ENCODE peak calls at places on chromosomes 11 and 22, in four cellular contexts. C, K, W and P are unnamed samples.

GRCh38 chr11:61540528-61540927 is 32.0 kb downstream of the LRRC10B start:
- DNase-seq in K (no peak), W (no peak), C (no peak), P (peak; percentile 32)

GRCh38 chr11:35267504-35267903 is 128.5 kb downstream of the CD44 start:
- DNase-seq in C (no peak), K (peak; percentile 79), W (peak; percentile 66), P (no peak)

GRCh38 chr11:70111269-70112016 is 33.3 kb downstream of the ANO1 start:
- DNase-seq in W (peak; percentile 50), K (peak; percentile 40), C (no peak), P (no peak)

GRCh38 chr11:94754335-94754734 is 13.8 kb upstream of the AMOTL1 start:
- DNase-seq in C (no peak), W (no peak), K (no peak), P (no peak)

GRCh38 chr11:69113226-69113625 is 42.5 kb upstream of the SMIM38 start:
- DNase-seq in K (no peak), C (no peak), W (no peak), P (no peak)

GRCh38 chr11:3153291-3153861 is 11.7 kb downstream of the OSBPL5 start:
- DNase-seq in K (peak; percentile 94), W (peak; percentile 87), C (no peak), P (no peak)

GRCh38 chr11:35487532-35488078 is 37.8 kb downstream of the PAMR1 start:
- DNase-seq in K (peak; percentile 57), W (peak; percentile 80), C (no peak), P (no peak)

GRCh38 chr22:31680764-31681624 is 19.0 kb upstream of the PISD start:
- DNase-seq in C (no peak), W (peak; percentile 57), K (peak; percentile 66), P (no peak)

GRCh38 chr22:33110562-33111163 is 52.5 kb upstream of the SYN3 start:
- DNase-seq in K (no peak), W (no peak), C (no peak), P (no peak)

GRCh38 chr22:32328306-32329201 is 29.1 kb upstream of the RFPL3 start:
- DNase-seq in W (no peak), K (no peak), C (no peak), P (no peak)

GRCh38 chr11:3929232-3929631 is 73.8 kb downstream of the STIM1 start:
- DNase-seq in K (no peak), W (no peak), C (no peak), P (no peak)

GRCh38 chr22:33300165-33300564 is 242.0 kb upstream of the SYN3 start:
- DNase-seq in K (no peak), W (no peak), C (no peak), P (no peak)

GRCh38 chr11:65169164-65169641 is 830 bp upstream of the SPDYC start:
- DNase-seq in C (peak; percentile 36), K (no peak), W (peak; percentile 71), P (no peak)

GRCh38 chr11:30454108-30454507 is 131.2 kb downstream of the ARL14EP start:
- DNase-seq in K (no peak), C (no peak), W (no peak), P (no peak)

GRCh38 chr22:41745968-41746367 is 46.7 kb downstream of the MEI1 start:
- DNase-seq in K (no peak), C (no peak), W (no peak), P (no peak)
- TF ChIP-seq CTCF in K (no peak), C (no peak), W (no peak), P (no peak)

GRCh38 chr11:44484211-44484610 is 81.3 kb upstream of the CD82 start:
- DNase-seq in C (peak; percentile 28), W (peak; percentile 33), K (no peak), P (peak; percentile 23)
- TF ChIP-seq CTCF in C (peak; percentile 13), W (peak; percentile 55), K (peak; percentile 22), P (no peak)

GRCh38 chr22:48575567-48576332 is 1251.9 kb downstream of the BRD1 start:
- DNase-seq in W (no peak), K (no peak), C (no peak), P (no peak)

GRCh38 chr22:48576333-48577013 is 1251.2 kb downstream of the BRD1 start:
- DNase-seq in W (no peak), C (no peak), K (no peak), P (peak; percentile 61)

GRCh38 chr22:48578138-48579034 is 1249.3 kb downstream of the BRD1 start:
- DNase-seq in C (no peak), K (no peak), W (no peak), P (no peak)

GRCh38 chr22:48577691-48578090 is 1250.0 kb downstream of the BRD1 start:
- DNase-seq in C (no peak), W (no peak), K (no peak), P (no peak)

DNA sequence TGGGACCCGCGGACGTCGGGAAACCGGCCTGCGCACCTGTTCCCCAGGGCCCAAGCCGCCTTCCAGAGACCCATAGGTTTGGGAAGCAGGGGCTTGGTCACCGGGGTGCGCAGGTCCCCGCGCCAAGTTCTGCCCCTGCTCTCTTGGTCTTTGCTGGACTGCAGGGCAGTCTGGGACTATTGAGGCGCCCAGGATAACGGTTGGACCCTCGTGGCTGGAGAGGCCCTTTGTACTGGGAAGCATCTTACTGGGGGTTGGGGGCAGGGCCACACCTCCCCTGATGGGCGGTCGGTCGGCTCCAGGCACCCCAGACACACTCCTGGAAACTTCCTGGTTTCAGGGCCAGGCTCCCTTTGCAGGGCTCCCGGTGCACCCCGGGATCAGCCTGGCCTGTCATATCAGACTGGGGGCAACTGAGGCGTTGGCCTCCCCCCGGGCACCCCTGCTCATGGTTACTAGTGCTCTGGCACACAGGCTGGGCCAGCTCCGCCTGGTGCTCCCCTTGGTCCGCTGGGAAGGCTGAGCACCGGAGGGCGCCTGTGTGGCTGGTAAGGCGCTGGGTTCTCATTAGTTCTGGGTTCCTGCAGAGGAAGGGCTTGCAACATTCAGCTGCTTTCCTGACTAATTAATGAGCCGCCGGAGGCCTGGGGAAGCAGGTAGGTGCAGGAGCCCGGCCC is 1250.5 kb downstream of the BRD1 start:
- DNase-seq in C (no peak), K (no peak), W (no peak), P (no peak)
- TF ChIP-seq CTCF in C (no peak), K (no peak), W (no peak), P (no peak)

GRCh38 chr11:66311965-66312548 is 4.8 kb downstream of the CD248 start:
- DNase-seq in W (peak; percentile 97), C (peak; percentile 87), K (peak; percentile 75), P (peak; percentile 88)
- TF ChIP-seq CTCF in W (no peak), C (peak; percentile 16), K (peak; percentile 92), P (no peak)

GRCh38 chr11:1356478-1356960 is 33.2 kb upstream of the BRSK2 start:
- DNase-seq in C (no peak), K (no peak), W (no peak), P (no peak)
- TF ChIP-seq CTCF in C (no peak), K (no peak), W (no peak), P (no peak)

GRCh38 chr11:27896096-27896495 is 195.8 kb upstream of the BDNF start:
- DNase-seq in C (no peak), K (no peak), W (no peak), P (no peak)

GRCh38 chr11:27902981-27903624 is 202.8 kb upstream of the BDNF start:
- DNase-seq in C (no peak), W (no peak), K (no peak), P (no peak)

GRCh38 chr11:27894552-27894951 is 194.3 kb upstream of the BDNF start:
- DNase-seq in K (no peak), W (no peak), C (no peak), P (no peak)

DNA sequence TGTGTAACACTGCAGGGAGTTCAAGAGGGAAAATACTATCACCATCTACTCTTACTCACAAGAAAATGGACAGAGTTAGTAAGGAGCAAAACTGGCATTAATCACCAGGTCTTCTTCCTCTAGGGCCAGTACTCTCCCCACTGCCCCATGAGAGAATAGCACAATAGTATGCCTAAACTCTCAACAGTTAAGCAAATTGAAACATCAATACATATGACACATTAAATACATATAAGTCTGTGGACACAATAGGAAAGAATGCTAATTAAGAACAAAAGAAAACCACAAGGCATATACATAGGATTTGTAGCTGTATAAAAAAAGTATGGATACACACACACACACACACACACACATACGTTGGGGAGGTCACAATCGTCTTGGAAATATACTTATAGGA is 197.9 kb upstream of the BDNF start:
- DNase-seq in W (no peak), K (no peak), C (no peak), P (no peak)
- TF ChIP-seq CTCF in W (no peak), K (no peak), C (no peak), P (no peak)

GRCh38 chr11:108220721-108221346 is 1.6 kb downstream of the NPAT start:
- DNase-seq in W (peak; percentile 29), K (no peak), C (no peak), P (no peak)
- TF ChIP-seq CTCF in W (no peak), K (no peak), C (no peak), P (no peak)

DNA sequence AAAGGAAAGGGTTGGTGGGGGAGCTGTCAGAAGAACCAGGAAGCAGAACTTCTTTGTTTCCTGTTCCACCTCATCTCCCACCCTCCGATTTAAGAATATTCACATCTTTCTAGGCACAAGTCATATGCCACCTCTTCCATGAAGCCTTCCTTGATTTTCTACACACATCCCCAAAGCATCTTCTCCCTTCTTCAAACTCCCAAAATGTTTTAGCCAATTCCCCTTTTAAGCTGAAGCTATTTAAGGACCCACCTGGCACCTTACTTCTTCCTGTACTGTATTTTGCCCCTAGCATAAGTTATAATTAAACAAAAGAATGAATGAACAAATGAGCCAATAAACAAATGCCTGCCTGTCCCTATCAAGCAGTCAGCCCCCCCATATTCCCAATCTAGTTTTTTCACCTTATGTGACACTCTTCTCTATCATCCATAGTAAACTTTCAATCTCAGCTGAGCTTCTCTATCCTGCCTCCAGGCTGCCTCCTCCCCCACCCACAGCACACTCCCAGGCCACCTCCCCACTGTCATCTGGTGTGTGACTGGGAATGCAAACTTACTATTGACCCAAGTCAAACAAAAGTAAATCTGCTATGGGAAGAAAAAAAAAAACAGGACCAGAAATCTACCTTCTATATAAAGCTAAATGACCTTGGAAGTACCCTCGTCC is 3.9 kb downstream of the TNKS1BP1 start:
- DNase-seq in K (no peak), W (no peak), C (no peak), P (no peak)
- TF ChIP-seq CTCF in K (no peak), W (no peak), C (no peak), P (no peak)

DNA sequence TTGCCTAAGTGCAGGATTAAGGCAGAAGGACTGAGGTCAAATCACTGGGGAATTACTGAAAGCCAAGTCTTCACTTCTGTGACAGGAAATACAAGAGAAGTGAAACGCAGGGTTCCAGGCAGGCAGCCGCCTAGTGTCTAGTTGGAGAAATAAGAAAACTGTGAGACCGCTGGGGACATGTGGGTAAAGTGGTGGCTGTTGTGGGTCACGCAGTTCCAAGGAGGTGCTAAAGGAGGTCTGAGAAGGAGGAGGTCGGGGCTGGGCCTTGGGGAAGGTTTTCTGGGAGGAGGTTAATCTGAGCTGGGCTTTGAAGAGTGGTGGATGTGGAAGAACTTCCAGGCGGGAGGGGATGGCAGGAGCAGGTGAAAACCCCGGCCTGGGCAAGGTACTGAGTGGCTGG is 11.2 kb downstream of the MCM5 start:
- DNase-seq in W (no peak), K (no peak), C (peak; percentile 73), P (peak; percentile 67)
- TF ChIP-seq CTCF in W (no peak), K (no peak), C (peak; percentile 39), P (peak; percentile 60)